ENCODE peak calls at places on chromosome 14, in four cellular contexts. One of them, this sample, is unnamed.

GRCh38 chr14:102419276-102419675 is 56.5 kb downstream of the TECPR2 start:
- DNase-seq in HepG2: no peak
- DNase-seq in K562: no peak
- DNase-seq in A549: no peak
- DNase-seq in this sample: no peak

GRCh38 chr14:39454906-39455539 is 22.8 kb upstream of the FBXO33 start:
- DNase-seq in HepG2: no peak
- DNase-seq in K562: no peak
- DNase-seq in A549: no peak
- DNase-seq in this sample: no peak

GRCh38 chr14:63193236-63193635 is 11.0 kb upstream of the RHOJ start:
- DNase-seq in HepG2: no peak
- DNase-seq in K562: no peak
- DNase-seq in A549: no peak
- DNase-seq in this sample: no peak

GRCh38 chr14:50619569-50620141 is 48.5 kb downstream of the SAV1 start:
- DNase-seq in HepG2: peak; percentile 38
- DNase-seq in K562: no peak
- DNase-seq in A549: peak; percentile 34
- DNase-seq in this sample: no peak

GRCh38 chr14:24437736-24438067 is 4.9 kb downstream of the SDR39U1 start:
- DNase-seq in HepG2: no peak
- DNase-seq in K562: no peak
- DNase-seq in A549: no peak
- DNase-seq in this sample: no peak

GRCh38 chr14:69592923-69593677 is 18.3 kb upstream of the SUSD6 start:
- DNase-seq in HepG2: no peak
- DNase-seq in K562: no peak
- DNase-seq in A549: no peak
- DNase-seq in this sample: no peak

GRCh38 chr14:61113561-61113960 is 132.5 kb downstream of the SLC38A6 start:
- DNase-seq in HepG2: no peak
- DNase-seq in K562: no peak
- DNase-seq in A549: no peak
- DNase-seq in this sample: no peak

GRCh38 chr14:34075095-34075744 is 124.3 kb upstream of the EGLN3 start:
- DNase-seq in HepG2: no peak
- DNase-seq in K562: no peak
- DNase-seq in A549: no peak
- DNase-seq in this sample: no peak

GRCh38 chr14:52790011-52790755 is 1.2 kb downstream of the GNPNAT1 start:
- DNase-seq in HepG2: no peak
- DNase-seq in K562: no peak
- DNase-seq in A549: no peak
- DNase-seq in this sample: no peak

GRCh38 chr14:22540811-22541360 is 48.1 kb downstream of the DAD1 start:
- DNase-seq in HepG2: no peak
- DNase-seq in K562: no peak
- DNase-seq in A549: no peak
- DNase-seq in this sample: no peak

GRCh38 chr14:91327201-91327600 is 82.7 kb upstream of the GPR68 start:
- DNase-seq in HepG2: no peak
- DNase-seq in K562: no peak
- DNase-seq in A549: no peak
- DNase-seq in this sample: no peak

GRCh38 chr14:98798099-98798498 is 473.9 kb downstream of the BCL11B start:
- DNase-seq in HepG2: no peak
- DNase-seq in K562: no peak
- DNase-seq in A549: no peak
- DNase-seq in this sample: no peak

GRCh38 chr14:96597680-96598079 is 95.5 kb downstream of the PAPOLA start:
- DNase-seq in HepG2: no peak
- DNase-seq in K562: no peak
- DNase-seq in A549: no peak
- DNase-seq in this sample: no peak

GRCh38 chr14:97306133-97306784 is 509.1 kb downstream of the VRK1 start:
- DNase-seq in HepG2: no peak
- DNase-seq in K562: no peak
- DNase-seq in A549: no peak
- DNase-seq in this sample: no peak

GRCh38 chr14:35215110-35215872 is 76.9 kb upstream of the PSMA6 start:
- DNase-seq in HepG2: peak; percentile 57
- DNase-seq in K562: no peak
- DNase-seq in A549: peak; percentile 36
- DNase-seq in this sample: no peak

GRCh38 chr14:61841145-61841544 is 78.9 kb downstream of the SNAPC1 start:
- DNase-seq in HepG2: no peak
- DNase-seq in K562: no peak
- DNase-seq in A549: no peak
- DNase-seq in this sample: no peak

GRCh38 chr14:31159682-31160296 is 47.8 kb downstream of the HECTD1 start:
- DNase-seq in HepG2: no peak
- DNase-seq in K562: no peak
- DNase-seq in A549: no peak
- DNase-seq in this sample: no peak

GRCh38 chr14:35336171-35337073 is 44.2 kb downstream of the PSMA6 start:
- DNase-seq in HepG2: peak; percentile 99
- DNase-seq in K562: peak; percentile 62
- DNase-seq in A549: peak; percentile 89
- DNase-seq in this sample: peak; percentile 66

GRCh38 chr14:96501383-96501745 is 818 bp upstream of the PAPOLA start:
- DNase-seq in HepG2: no peak
- DNase-seq in K562: no peak
- DNase-seq in A549: no peak
- DNase-seq in this sample: no peak

GRCh38 chr14:89425931-89426330 is 8.9 kb upstream of the FOXN3 start:
- DNase-seq in HepG2: peak; percentile 41
- DNase-seq in K562: no peak
- DNase-seq in A549: no peak
- DNase-seq in this sample: no peak

GRCh38 chr14:80587096-80587724 is 354.3 kb downstream of the CEP128 start:
- DNase-seq in HepG2: peak; percentile 30
- DNase-seq in K562: no peak
- DNase-seq in A549: no peak
- DNase-seq in this sample: no peak

GRCh38 chr14:80549141-80549540 is 337.8 kb upstream of the DIO2 start:
- DNase-seq in HepG2: no peak
- DNase-seq in K562: no peak
- DNase-seq in A549: no peak
- DNase-seq in this sample: no peak

GRCh38 chr14:80223696-80224465 is 12.6 kb upstream of the DIO2 start:
- DNase-seq in HepG2: no peak
- DNase-seq in K562: no peak
- DNase-seq in A549: no peak
- DNase-seq in this sample: no peak

GRCh38 chr14:61342486-61342885 is 21.1 kb downstream of the PRKCH start:
- DNase-seq in HepG2: no peak
- DNase-seq in K562: no peak
- DNase-seq in A549: no peak
- DNase-seq in this sample: no peak

GRCh38 chr14:23008836-23009235 is 1.1 kb downstream of the C14orf93 start:
- DNase-seq in HepG2: no peak
- DNase-seq in K562: no peak
- DNase-seq in A549: no peak
- DNase-seq in this sample: no peak

GRCh38 chr14:105847400-105847799 is 321.0 kb downstream of the TMEM121 start:
- DNase-seq in HepG2: no peak
- DNase-seq in K562: no peak
- DNase-seq in A549: no peak
- DNase-seq in this sample: no peak

GRCh38 chr14:60090864-60091519 is 731 bp upstream of the PCNX4 start:
- DNase-seq in HepG2: no peak
- DNase-seq in K562: peak; percentile 56
- DNase-seq in A549: peak; percentile 51
- DNase-seq in this sample: no peak

GRCh38 chr14:91732439-91732838 is 553 bp upstream of the CATSPERB start:
- DNase-seq in HepG2: no peak
- DNase-seq in K562: no peak
- DNase-seq in A549: no peak
- DNase-seq in this sample: no peak

GRCh38 chr14:93898081-93898611 is 29.0 kb upstream of the FAM181A start:
- DNase-seq in HepG2: peak; percentile 37
- DNase-seq in K562: no peak
- DNase-seq in A549: no peak
- DNase-seq in this sample: no peak

GRCh38 chr14:77988966-77989365 is 181.2 kb upstream of the NRXN3 start:
- DNase-seq in HepG2: peak; percentile 6
- DNase-seq in K562: no peak
- DNase-seq in A549: no peak
- DNase-seq in this sample: no peak

GRCh38 chr14:35821546-35822411 is 4.4 kb upstream of the BRMS1L start:
- DNase-seq in HepG2: peak; percentile 83
- DNase-seq in K562: peak; percentile 32
- DNase-seq in A549: peak; percentile 50
- DNase-seq in this sample: no peak

DNA sequence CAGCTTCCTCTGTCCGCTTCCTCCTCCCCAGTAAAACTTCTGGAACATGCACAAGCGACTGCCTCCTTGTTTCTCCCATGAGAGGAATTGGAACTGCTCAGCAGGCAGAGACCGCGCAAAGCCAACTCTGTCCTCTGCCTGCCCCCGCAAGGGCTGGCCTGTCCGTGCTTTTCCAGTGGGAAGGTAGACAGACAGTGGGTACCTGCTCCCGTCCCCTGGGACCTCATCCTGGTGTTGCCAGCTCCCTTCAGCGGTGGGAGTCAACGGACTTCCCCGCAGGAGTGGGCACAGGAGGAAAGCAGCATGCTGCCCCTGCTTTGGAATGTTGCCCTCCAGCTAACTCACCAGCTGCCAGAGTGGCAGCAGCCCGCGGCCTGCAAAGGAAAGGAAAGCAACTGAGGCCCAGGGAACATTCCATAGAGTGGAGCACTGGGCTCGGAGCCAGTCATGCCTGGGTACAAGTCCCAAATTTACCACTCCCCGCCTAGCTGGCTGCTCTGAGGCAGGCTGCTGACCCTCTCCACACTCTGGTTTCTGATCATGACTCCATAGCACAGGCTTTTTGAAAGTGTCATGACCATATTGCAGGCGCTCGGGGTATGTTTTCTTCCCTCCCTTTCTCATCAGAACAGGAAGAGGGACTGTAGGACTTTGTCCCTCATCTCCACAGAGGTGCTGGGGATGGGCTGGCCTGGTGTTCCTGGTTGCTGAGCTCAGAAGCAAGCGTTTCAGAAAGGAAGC is 89.2 kb upstream of the CLMN start:
- DNase-seq in HepG2: no peak
- DNase-seq in K562: no peak
- DNase-seq in A549: no peak
- DNase-seq in this sample: no peak
- TF ChIP-seq HMGXB4 in HepG2: no peak
- TF ChIP-seq HMGXB4 in K562: no peak
- TF ChIP-seq HMGXB4 in A549: no peak
- TF ChIP-seq HMGXB4 in this sample: no peak

DNA sequence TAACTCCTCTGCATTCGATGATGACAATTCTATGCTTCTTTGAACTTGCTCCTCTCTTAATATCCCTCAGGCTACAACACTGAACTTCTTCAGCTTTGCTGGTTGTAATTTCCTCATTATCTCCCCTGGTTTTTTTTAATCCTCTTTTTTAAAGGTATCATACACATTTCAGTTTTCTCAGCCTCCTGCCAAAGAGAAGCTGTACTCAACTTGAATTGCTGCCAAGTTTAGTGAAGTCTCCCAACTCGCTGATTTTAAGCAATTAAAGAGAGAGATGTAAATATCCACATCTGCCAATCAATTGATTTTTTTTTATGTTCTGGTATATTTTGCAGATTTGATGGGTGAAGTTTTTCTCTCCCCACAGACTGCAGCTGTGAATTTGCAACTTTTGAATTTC is 817.8 kb downstream of the GALC start:
- DNase-seq in HepG2: no peak
- DNase-seq in K562: no peak
- DNase-seq in A549: no peak
- DNase-seq in this sample: no peak
- TF ChIP-seq HMGXB4 in HepG2: no peak
- TF ChIP-seq HMGXB4 in K562: no peak
- TF ChIP-seq HMGXB4 in A549: no peak
- TF ChIP-seq HMGXB4 in this sample: no peak

DNA sequence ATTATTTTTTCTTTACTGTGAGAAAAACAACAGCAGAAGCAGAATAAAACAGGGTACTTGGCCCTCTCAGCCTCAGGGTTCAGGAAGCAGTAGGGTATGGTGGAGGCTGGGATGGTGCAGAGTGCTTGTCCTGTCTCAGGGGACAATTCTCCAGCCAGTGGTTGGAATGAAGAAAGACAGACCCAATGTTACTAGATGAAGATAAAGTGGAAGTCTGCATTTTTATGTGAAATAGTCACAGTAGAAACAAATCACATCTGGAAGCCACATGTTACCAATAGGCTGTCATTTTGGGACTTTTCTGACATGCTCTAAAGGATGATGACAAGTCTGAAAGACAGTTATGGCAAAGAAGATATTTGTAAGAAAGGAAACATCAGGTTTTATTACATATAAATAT is 32.3 kb downstream of the PROX2 start:
- DNase-seq in HepG2: no peak
- DNase-seq in K562: no peak
- DNase-seq in A549: no peak
- DNase-seq in this sample: no peak
- TF ChIP-seq HMGXB4 in HepG2: no peak
- TF ChIP-seq HMGXB4 in K562: no peak
- TF ChIP-seq HMGXB4 in A549: no peak
- TF ChIP-seq HMGXB4 in this sample: no peak

DNA sequence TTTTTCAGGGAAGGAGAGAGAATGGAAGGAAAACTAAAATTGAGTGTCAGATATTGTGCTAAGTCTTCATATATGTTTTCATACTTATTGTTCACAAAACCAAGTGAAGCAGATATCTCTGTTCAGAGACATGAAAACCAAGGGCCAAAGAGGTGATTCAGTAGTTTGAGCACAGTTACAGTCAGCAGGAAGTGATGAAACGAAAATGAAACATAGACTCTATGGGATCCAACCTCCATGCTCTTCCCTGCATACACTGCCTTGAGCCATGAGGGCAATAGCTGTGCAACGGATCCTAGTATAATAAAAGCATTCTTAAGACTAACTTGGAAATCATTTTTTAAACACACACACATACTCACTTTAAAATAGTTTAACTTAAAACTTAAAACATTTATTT is 28.0 kb downstream of the ESR2 start:
- DNase-seq in HepG2: no peak
- DNase-seq in K562: no peak
- DNase-seq in A549: no peak
- DNase-seq in this sample: no peak
- TF ChIP-seq HMGXB4 in HepG2: no peak
- TF ChIP-seq HMGXB4 in K562: no peak
- TF ChIP-seq HMGXB4 in A549: no peak
- TF ChIP-seq HMGXB4 in this sample: no peak

GRCh38 chr14:32232481-32232880 is 29.4 kb upstream of the RNU6-8 start:
- DNase-seq in HepG2: no peak
- DNase-seq in K562: no peak
- DNase-seq in A549: no peak
- DNase-seq in this sample: no peak
- TF ChIP-seq HMGXB4 in HepG2: no peak
- TF ChIP-seq HMGXB4 in K562: no peak
- TF ChIP-seq HMGXB4 in A549: no peak
- TF ChIP-seq HMGXB4 in this sample: no peak

This sample was measured in WTC11.